ENCODE peak calls at places on chromosomes 4 and X, in ten cellular contexts. C is iris pigment epithelial cell; V is EL; P is tibial nerve; B is GM19239; D is omental fat pad; K is NCI-H1105 treated with DMSO at 0.1 percent for 48 hours; Q is brain microvascular endothelial cell; M is activated CD4-positive, alpha-beta T cell treated with anti-CD3 and anti-CD28 coated beads, Interleukin-2, amount 10 ng/mL, durations not matched to agents 7 days and 5 days; Z is KG1. R is an unnamed sample.

GRCh38 chr4:40630335-40631021 is 814 bp upstream of the RBM47 start:
- DNase-seq in M (no peak), Q (no peak), V (no peak), C (no peak), Z (no peak), K (no peak), D (no peak), B (peak), P (peak), R (peak)

GRCh38 chrX:22950278-22951266 is 49.2 kb upstream of the DDX53 start:
- DNase-seq in Z (no peak), V (peak), B (no peak), K (no peak), D (no peak), Q (peak), C (peak), P (no peak), M (no peak), R (no peak)

GRCh38 chr4:181822005-181822375 is 421.2 kb upstream of the TENM3 start:
- DNase-seq in Z (no peak), P (no peak), V (peak), M (no peak), C (peak), D (no peak), B (no peak), K (peak), Q (peak), R (no peak)

GRCh38 chrX:100677616-100678181 is 33.7 kb downstream of the SRPX2 start:
- DNase-seq in Q (peak), V (no peak), P (no peak), D (no peak), B (no peak), Z (no peak), M (no peak), K (no peak), C (peak), R (no peak)

GRCh38 chr4:89511776-89512175 is 204.2 kb upstream of the GPRIN3 start:
- DNase-seq in V (no peak), P (no peak), Z (no peak), D (no peak), M (no peak), C (no peak), K (no peak), B (no peak), Q (no peak), R (no peak)

GRCh38 chrX:79592259-79592658 is 225.1 kb upstream of the ITM2A start:
- DNase-seq in P (no peak), B (no peak), Z (no peak), Q (no peak), C (no peak), K (no peak), V (no peak), D (no peak), M (no peak), R (no peak)

GRCh38 chr4:115851918-115852766 is 738.7 kb upstream of the NDST4 start:
- DNase-seq in Q (peak), K (peak), C (peak), D (no peak), P (peak), Z (peak), V (no peak), M (peak), B (peak), R (peak)

GRCh38 chrX:119672252-119672825 is 20.6 kb downstream of the SEPTIN6 start:
- DNase-seq in B (no peak), D (no peak), V (no peak), Q (no peak), Z (no peak), K (peak), P (no peak), C (peak), M (no peak), R (no peak)

GRCh38 chr4:74284074-74284473 is 24.2 kb upstream of the EPGN start:
- DNase-seq in B (no peak), M (no peak), Z (no peak), V (peak), K (no peak), D (no peak), P (no peak), C (peak), Q (no peak), R (no peak)

GRCh38 chrX:4708970-4709760 is 995.7 kb upstream of the PRKX start:
- DNase-seq in K (peak), V (no peak), Q (no peak), D (no peak), B (no peak), C (no peak), P (no peak), Z (no peak), M (no peak), R (no peak)

GRCh38 chr4:145341381-145341780 is 140.3 kb upstream of the SMAD1 start:
- DNase-seq in Z (no peak), C (no peak), Q (no peak), D (no peak), K (no peak), M (no peak), B (no peak), P (no peak), V (no peak), R (no peak)

GRCh38 chr4:89121711-89122387 is 10.5 kb downstream of the TIGD2 start:
- DNase-seq in K (no peak), D (no peak), M (no peak), Z (no peak), B (no peak), Q (peak), V (no peak), C (peak), P (no peak), R (no peak)

R was measured in GM12891.